ENCODE peak calls at places on chromosome 22, in nine cellular contexts. X is A549, K is psoas muscle, B is GM10248, Z is HFFc6, N is neural progenitor cell, M is MCF 10A, C is AG10803, V is colonic mucosa. L is an unnamed sample.

GRCh38 chr22:24191893-24192292 is 10.6 kb downstream of the SUSD2 start:
- DNase-seq in X (no peak), K (no peak), B (no peak), Z (no peak), N (no peak), M (no peak), C (no peak), V (no peak), L (no peak)

GRCh38 chr22:38554281-38554680 is 15.7 kb downstream of the DMC1 start:
- DNase-seq in X (no peak), K (no peak), B (no peak), Z (peak; percentile 83), N (no peak), M (no peak), C (peak; percentile 90), V (no peak), L (no peak)

GRCh38 chr22:36323182-36323854 is 64.4 kb downstream of the MYH9 start:
- DNase-seq in X (no peak), K (no peak), B (no peak), Z (no peak), N (no peak), M (no peak), C (peak; percentile 80), V (no peak), L (peak; percentile 74)

GRCh38 chr22:50269573-50270301 is 443 bp downstream of the MAPK11 start:
- DNase-seq in X (no peak), K (no peak), B (peak; percentile 72), Z (no peak), N (no peak), M (no peak), C (peak; percentile 38), V (no peak), L (peak; percentile 60)

GRCh38 chr22:38016182-38017078 is 32.1 kb upstream of the SOX10 start:
- DNase-seq in X (no peak), K (no peak), B (no peak), Z (no peak), N (peak; percentile 84), M (no peak), C (peak; percentile 43), V (peak; percentile 69), L (no peak)

GRCh38 chr22:44665115-44665514 is 36.9 kb upstream of the PRR5 start:
- DNase-seq in X (no peak), K (peak; percentile 60), B (no peak), Z (no peak), N (peak; percentile 23), M (no peak), C (no peak), V (no peak), L (no peak)

GRCh38 chr22:24428751-24429410 is 1.5 kb downstream of the ADORA2A start:
- DNase-seq in X (no peak), K (peak; percentile 18), B (no peak), Z (no peak), N (no peak), M (no peak), C (no peak), V (no peak), L (no peak)

GRCh38 chr22:37105154-37105553 is 4.4 kb downstream of the TMPRSS6 start:
- DNase-seq in X (no peak), K (no peak), B (no peak), Z (no peak), N (no peak), M (no peak), C (no peak), V (no peak), L (no peak)

GRCh38 chr22:17072877-17073276 is 11.9 kb upstream of the IL17RA start:
- DNase-seq in X (no peak), K (no peak), B (no peak), Z (no peak), N (no peak), M (no peak), C (no peak), V (no peak), L (no peak)

GRCh38 chr22:35051034-35051535 is 14.9 kb upstream of the ISX start:
- DNase-seq in X (no peak), K (no peak), B (no peak), Z (no peak), N (no peak), M (no peak), C (no peak), V (no peak), L (no peak)

GRCh38 chr22:36926721-36927435 is 13.4 kb downstream of the CSF2RB start:
- DNase-seq in X (no peak), K (no peak), B (no peak), Z (no peak), N (no peak), M (no peak), C (no peak), V (no peak), L (no peak)

GRCh38 chr22:38056969-38057841 is at the start of gene PICK1:
- DNase-seq in X (peak; percentile 88), K (peak; percentile 94), B (peak; percentile 92), Z (peak; percentile 82), N (peak; percentile 95), M (peak; percentile 90), C (peak; percentile 88), V (peak; percentile 87), L (peak; percentile 91)

GRCh38 chr22:44398791-44399190 is 86.0 kb upstream of the SHISAL1 start:
- DNase-seq in X (no peak), K (peak; percentile 45), B (no peak), Z (no peak), N (no peak), M (no peak), C (no peak), V (peak; percentile 8), L (peak; percentile 3)

GRCh38 chr22:35422936-35423335 is 23.0 kb downstream of the MCM5 start:
- DNase-seq in X (no peak), K (no peak), B (no peak), Z (no peak), N (no peak), M (no peak), C (no peak), V (no peak), L (no peak)

GRCh38 chr22:19719488-19720021 is 3.8 kb upstream of the GP1BB start:
- DNase-seq in X (no peak), K (no peak), B (no peak), Z (no peak), N (no peak), M (no peak), C (no peak), V (no peak), L (no peak)

GRCh38 chr22:20656902-20657836 is 116.7 kb upstream of the SERPIND1 start:
- DNase-seq in X (no peak), K (no peak), B (no peak), Z (no peak), N (no peak), M (peak; percentile 1), C (no peak), V (no peak), L (no peak)

GRCh38 chr22:38086001-38086845 is 2.2 kb upstream of the SLC16A8 start:
- DNase-seq in X (no peak), K (peak; percentile 34), B (no peak), Z (no peak), N (no peak), M (no peak), C (no peak), V (no peak), L (no peak)

GRCh38 chr22:28949788-28950187 is 66.4 kb downstream of the ZNRF3 start:
- DNase-seq in X (no peak), K (no peak), B (no peak), Z (no peak), N (no peak), M (peak; percentile 55), C (peak; percentile 33), V (no peak), L (no peak)

GRCh38 chr22:49011769-49012598 is 815.7 kb downstream of the BRD1 start:
- DNase-seq in X (no peak), K (no peak), B (no peak), Z (no peak), N (no peak), M (no peak), C (no peak), V (peak; percentile 11), L (no peak)
- TF ChIP-seq CTCF in X (no peak), K (no peak), B (no peak), Z (no peak), N (no peak), M (no peak), C (no peak), V (no peak), L (no peak)

DNA sequence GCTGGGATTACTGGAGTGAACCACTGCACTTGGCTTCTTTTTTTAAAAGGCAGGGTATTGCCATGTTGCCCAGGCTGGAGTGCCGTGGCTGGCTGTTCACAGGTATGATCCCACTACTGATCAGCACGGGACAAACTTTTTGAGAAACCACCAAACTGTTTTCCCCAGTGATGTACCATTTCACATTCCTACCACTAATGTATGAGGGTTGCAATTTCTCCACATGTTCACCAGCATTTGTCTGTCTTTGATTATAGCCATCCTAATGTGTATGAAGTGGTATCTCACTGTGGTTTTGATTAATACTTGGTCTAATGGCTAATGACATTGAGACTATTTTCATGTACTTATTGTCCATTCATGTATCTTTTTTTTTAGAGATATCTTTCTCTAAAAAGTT is 41.5 kb upstream of the EP300 start:
- DNase-seq in X (no peak), K (no peak), B (no peak), Z (no peak), N (no peak), M (no peak), C (peak; percentile 66), V (no peak), L (no peak)
- TF ChIP-seq CTCF in X (no peak), K (no peak), B (no peak), Z (peak; percentile 52), N (no peak), M (no peak), C (peak; percentile 51), V (no peak), L (no peak)

DNA sequence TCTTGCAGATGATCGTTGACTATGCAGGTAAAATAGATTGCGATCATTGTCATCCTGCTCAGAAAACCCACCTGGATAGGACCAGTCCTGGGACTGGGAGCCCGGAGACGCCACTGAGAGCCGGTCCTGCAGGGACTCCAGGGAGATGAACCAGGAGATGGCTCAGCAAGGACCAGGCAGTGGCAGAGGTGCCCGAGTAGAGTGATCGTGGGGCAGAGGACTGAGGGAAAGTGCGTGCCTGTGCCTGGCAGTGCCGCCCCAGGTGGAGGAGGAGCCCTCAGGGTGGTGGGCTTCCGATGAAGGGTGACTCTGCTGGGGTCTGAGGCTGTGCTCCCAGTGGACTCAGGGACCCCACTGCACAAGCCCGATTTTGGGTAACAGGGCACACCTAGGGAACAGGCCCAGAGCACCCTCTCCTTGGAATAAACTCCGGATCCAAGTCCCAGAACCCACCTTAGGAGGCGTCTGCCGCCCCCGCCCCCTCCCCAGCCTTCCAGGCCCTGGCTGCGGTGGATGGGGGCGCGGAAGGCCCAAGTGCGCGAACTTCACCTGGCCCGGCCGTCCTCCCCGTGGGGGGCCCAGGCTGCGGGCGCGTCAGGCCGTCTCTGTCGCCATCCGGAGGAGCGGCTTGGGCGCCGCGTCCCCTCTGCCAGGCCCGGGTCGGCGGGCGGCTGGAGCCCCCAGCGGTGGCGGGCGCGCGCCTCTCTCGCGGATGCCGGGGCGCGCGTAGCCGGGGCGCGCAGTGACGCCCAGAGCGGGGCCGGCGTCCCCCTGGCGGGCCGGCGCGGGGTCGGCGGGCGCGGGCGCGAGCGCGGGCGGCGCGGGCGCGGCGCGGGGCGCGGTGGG is 1338.8 kb downstream of the BRD1 start:
- DNase-seq in X (no peak), K (no peak), B (no peak), Z (no peak), N (peak; percentile 89), M (no peak), C (no peak), V (no peak), L (no peak)
- TF ChIP-seq CTCF in X (no peak), K (no peak), B (no peak), Z (no peak), N (peak; percentile 21), M (no peak), C (no peak), V (no peak), L (no peak)

GRCh38 chr22:27295071-27295470 is 506.5 kb downstream of the MN1 start:
- DNase-seq in X (no peak), K (no peak), B (no peak), Z (no peak), N (no peak), M (no peak), C (no peak), V (no peak), L (no peak)
- TF ChIP-seq CTCF in X (no peak), K (no peak), B (no peak), Z (no peak), N (no peak), M (no peak), C (no peak), V (no peak), L (no peak)

L was measured in uterus.